ENCODE peak calls at places on chromosome 11, in nine cellular contexts. One of them, this sample, is unnamed.

GRCh38 chr11:16126361-16126760 is 230.0 kb downstream of the SOX6 start:
- DNase-seq in GM23248: no peak
- DNase-seq in RCC 7860: no peak
- DNase-seq in astrocyte of the cerebellum: peak; percentile 0
- DNase-seq in activated CD4-positive, alpha-beta T cell treated with anti-CD3 and anti-CD28 coated beads for 24 hours: no peak
- DNase-seq in A549: no peak
- DNase-seq in astrocyte of the hippocampus: peak; percentile 24
- DNase-seq in LoVo: no peak
- DNase-seq in globus pallidus: no peak
- DNase-seq in this sample: no peak

GRCh38 chr11:22521226-22521625 is 104.4 kb downstream of the FANCF start:
- DNase-seq in GM23248: peak; percentile 83
- DNase-seq in RCC 7860: peak; percentile 47
- DNase-seq in astrocyte of the cerebellum: peak; percentile 59
- DNase-seq in activated CD4-positive, alpha-beta T cell treated with anti-CD3 and anti-CD28 coated beads for 24 hours: no peak
- DNase-seq in A549: peak; percentile 26
- DNase-seq in astrocyte of the hippocampus: peak; percentile 86
- DNase-seq in LoVo: no peak
- DNase-seq in globus pallidus: no peak
- DNase-seq in this sample: peak; percentile 68

GRCh38 chr11:1459219-1459575 is 27.4 kb downstream of the MOB2 start:
- DNase-seq in GM23248: no peak
- DNase-seq in RCC 7860: no peak
- DNase-seq in astrocyte of the cerebellum: no peak
- DNase-seq in activated CD4-positive, alpha-beta T cell treated with anti-CD3 and anti-CD28 coated beads for 24 hours: no peak
- DNase-seq in A549: no peak
- DNase-seq in astrocyte of the hippocampus: no peak
- DNase-seq in LoVo: no peak
- DNase-seq in globus pallidus: no peak
- DNase-seq in this sample: no peak

GRCh38 chr11:47270331-47271271 is 668 bp downstream of the MADD start:
- DNase-seq in GM23248: peak; percentile 70
- DNase-seq in RCC 7860: no peak
- DNase-seq in astrocyte of the cerebellum: no peak
- DNase-seq in activated CD4-positive, alpha-beta T cell treated with anti-CD3 and anti-CD28 coated beads for 24 hours: no peak
- DNase-seq in A549: peak; percentile 57
- DNase-seq in astrocyte of the hippocampus: peak; percentile 28
- DNase-seq in LoVo: peak; percentile 11
- DNase-seq in globus pallidus: peak; percentile 45
- DNase-seq in this sample: no peak

GRCh38 chr11:35491231-35491871 is 34.1 kb downstream of the PAMR1 start:
- DNase-seq in GM23248: peak; percentile 90
- DNase-seq in RCC 7860: peak; percentile 67
- DNase-seq in astrocyte of the cerebellum: peak; percentile 91
- DNase-seq in activated CD4-positive, alpha-beta T cell treated with anti-CD3 and anti-CD28 coated beads for 24 hours: no peak
- DNase-seq in A549: peak; percentile 26
- DNase-seq in astrocyte of the hippocampus: peak; percentile 93
- DNase-seq in LoVo: no peak
- DNase-seq in globus pallidus: no peak
- DNase-seq in this sample: peak; percentile 88

GRCh38 chr11:15918674-15919073 is 437.7 kb downstream of the SOX6 start:
- DNase-seq in GM23248: no peak
- DNase-seq in RCC 7860: no peak
- DNase-seq in astrocyte of the cerebellum: no peak
- DNase-seq in activated CD4-positive, alpha-beta T cell treated with anti-CD3 and anti-CD28 coated beads for 24 hours: no peak
- DNase-seq in A549: no peak
- DNase-seq in astrocyte of the hippocampus: no peak
- DNase-seq in LoVo: no peak
- DNase-seq in globus pallidus: no peak
- DNase-seq in this sample: no peak

GRCh38 chr11:78224906-78225420 is 36.2 kb downstream of the USP35 start:
- DNase-seq in GM23248: no peak
- DNase-seq in RCC 7860: no peak
- DNase-seq in astrocyte of the cerebellum: no peak
- DNase-seq in activated CD4-positive, alpha-beta T cell treated with anti-CD3 and anti-CD28 coated beads for 24 hours: no peak
- DNase-seq in A549: no peak
- DNase-seq in astrocyte of the hippocampus: no peak
- DNase-seq in LoVo: no peak
- DNase-seq in globus pallidus: no peak
- DNase-seq in this sample: no peak

GRCh38 chr11:12066799-12067508 is 43.4 kb upstream of the MICAL2 start:
- DNase-seq in GM23248: peak; percentile 75
- DNase-seq in RCC 7860: peak; percentile 44
- DNase-seq in astrocyte of the cerebellum: no peak
- DNase-seq in activated CD4-positive, alpha-beta T cell treated with anti-CD3 and anti-CD28 coated beads for 24 hours: no peak
- DNase-seq in A549: peak; percentile 93
- DNase-seq in astrocyte of the hippocampus: no peak
- DNase-seq in LoVo: peak; percentile 49
- DNase-seq in globus pallidus: no peak
- DNase-seq in this sample: no peak

GRCh38 chr11:107719557-107720304 is 7.9 kb upstream of the SLN start:
- DNase-seq in GM23248: peak; percentile 41
- DNase-seq in RCC 7860: no peak
- DNase-seq in astrocyte of the cerebellum: no peak
- DNase-seq in activated CD4-positive, alpha-beta T cell treated with anti-CD3 and anti-CD28 coated beads for 24 hours: no peak
- DNase-seq in A549: no peak
- DNase-seq in astrocyte of the hippocampus: peak; percentile 26
- DNase-seq in LoVo: no peak
- DNase-seq in globus pallidus: no peak
- DNase-seq in this sample: no peak

GRCh38 chr11:119340335-119341221 is at the start of gene C1QTNF5:
- DNase-seq in GM23248: peak; percentile 72
- DNase-seq in RCC 7860: no peak
- DNase-seq in astrocyte of the cerebellum: peak; percentile 64
- DNase-seq in activated CD4-positive, alpha-beta T cell treated with anti-CD3 and anti-CD28 coated beads for 24 hours: no peak
- DNase-seq in A549: no peak
- DNase-seq in astrocyte of the hippocampus: peak; percentile 93
- DNase-seq in LoVo: no peak
- DNase-seq in globus pallidus: peak; percentile 87
- DNase-seq in this sample: no peak

GRCh38 chr11:117005758-117006157 is 92.5 kb downstream of the SIK3 start:
- DNase-seq in GM23248: no peak
- DNase-seq in RCC 7860: no peak
- DNase-seq in astrocyte of the cerebellum: no peak
- DNase-seq in activated CD4-positive, alpha-beta T cell treated with anti-CD3 and anti-CD28 coated beads for 24 hours: no peak
- DNase-seq in A549: no peak
- DNase-seq in astrocyte of the hippocampus: no peak
- DNase-seq in LoVo: no peak
- DNase-seq in globus pallidus: no peak
- DNase-seq in this sample: no peak

GRCh38 chr11:130876931-130877330 is 39.3 kb downstream of the SNX19 start:
- DNase-seq in GM23248: no peak
- DNase-seq in RCC 7860: no peak
- DNase-seq in astrocyte of the cerebellum: no peak
- DNase-seq in activated CD4-positive, alpha-beta T cell treated with anti-CD3 and anti-CD28 coated beads for 24 hours: no peak
- DNase-seq in A549: no peak
- DNase-seq in astrocyte of the hippocampus: no peak
- DNase-seq in LoVo: no peak
- DNase-seq in globus pallidus: no peak
- DNase-seq in this sample: no peak

GRCh38 chr11:17777086-17777725 is 42.6 kb downstream of the KCNC1 start:
- DNase-seq in GM23248: no peak
- DNase-seq in RCC 7860: no peak
- DNase-seq in astrocyte of the cerebellum: no peak
- DNase-seq in activated CD4-positive, alpha-beta T cell treated with anti-CD3 and anti-CD28 coated beads for 24 hours: no peak
- DNase-seq in A549: no peak
- DNase-seq in astrocyte of the hippocampus: no peak
- DNase-seq in LoVo: no peak
- DNase-seq in globus pallidus: no peak
- DNase-seq in this sample: no peak

GRCh38 chr11:1771700-1772099 is 8.0 kb upstream of the CTSD start:
- DNase-seq in GM23248: peak; percentile 74
- DNase-seq in RCC 7860: no peak
- DNase-seq in astrocyte of the cerebellum: no peak
- DNase-seq in activated CD4-positive, alpha-beta T cell treated with anti-CD3 and anti-CD28 coated beads for 24 hours: no peak
- DNase-seq in A549: peak; percentile 64
- DNase-seq in astrocyte of the hippocampus: no peak
- DNase-seq in LoVo: no peak
- DNase-seq in globus pallidus: no peak
- DNase-seq in this sample: no peak